ENCODE peak calls at places on chromosomes 3 and 15, in four cellular contexts. F is tibial artery, O is uterus, H is HCT116. U is an unnamed sample. For H3K9me3, the result is how much of the 10 kb centered on the place peaks cover.

GRCh38 chr15:48866141-48866563 is 11.8 kb upstream of the EID1 start:
- DNase-seq in O (peak), H (no peak), F (no peak), U (no peak)

GRCh38 chr3:188262913-188263683 is 109.1 kb downstream of the LPP start:
- DNase-seq in F (peak), H (no peak), O (peak), U (no peak)

GRCh38 chr3:41581700-41582099 is 380.2 kb downstream of the ULK4 start:
- DNase-seq in O (no peak), H (no peak), F (no peak), U (no peak)

GRCh38 chr15:72728821-72729220 is 42.8 kb downstream of the BBS4 start:
- DNase-seq in O (no peak), H (no peak), F (no peak), U (no peak)

GRCh38 chr3:13134166-13134878 is 61.1 kb upstream of the IQSEC1 start:
- DNase-seq in F (peak), O (no peak), H (no peak), U (no peak)

GRCh38 chr15:26098801-26099200 is 235.7 kb upstream of the ATP10A start:
- DNase-seq in O (no peak), F (no peak), H (no peak), U (no peak)

GRCh38 chr3:129651316-129652202 is 45.1 kb upstream of the PLXND1 start:
- DNase-seq in O (peak), F (no peak), H (peak), U (no peak)

GRCh38 chr3:134615743-134616142 is 35.1 kb downstream of the KY start:
- DNase-seq in O (no peak), F (no peak), H (no peak), U (no peak)

GRCh38 chr15:68812596-68813548 is 7.8 kb downstream of the ANP32A start:
- DNase-seq in F (no peak), H (no peak), O (no peak), U (no peak)

GRCh38 chr3:114440700-114441099 is 146.9 kb downstream of the TIGIT start:
- DNase-seq in F (no peak), O (no peak), H (no peak), U (no peak)

GRCh38 chr3:183328164-183328563 is 75.1 kb downstream of the B3GNT5 start:
- DNase-seq in O (no peak), H (no peak), F (no peak), U (no peak)

GRCh38 chr3:54434761-54435160 is 312.4 kb downstream of the CACNA2D3 start:
- DNase-seq in O (no peak), H (no peak), F (no peak), U (no peak)

GRCh38 chr3:133958071-133958806 is 62.6 kb upstream of the RAB6B start:
- DNase-seq in H (no peak), F (no peak), O (no peak), U (no peak)

GRCh38 chr3:187841552-187841951 is 96.3 kb upstream of the BCL6 start:
- DNase-seq in F (no peak), O (no peak), H (no peak), U (no peak)

GRCh38 chr3:112134335-112135124 is 1.5 kb upstream of the GCSAM start:
- DNase-seq in O (no peak), F (no peak), H (no peak), U (no peak)

GRCh38 chr15:93179072-93179471 is 90.1 kb upstream of the RGMA start:
- DNase-seq in O (no peak), H (no peak), F (peak), U (no peak)

GRCh38 chr15:25060472-25060803 is 105.7 kb downstream of the SNRPN start:
- DNase-seq in F (no peak), O (peak), H (no peak), U (no peak)

GRCh38 chr15:25057574-25057973 is 102.8 kb downstream of the SNRPN start:
- DNase-seq in F (no peak), O (no peak), H (no peak), U (no peak)

GRCh38 chr15:25056484-25057429 is 102.0 kb downstream of the SNRPN start:
- DNase-seq in F (no peak), O (no peak), H (no peak), U (no peak)

GRCh38 chr15:25059698-25060471 is 105.1 kb downstream of the SNRPN start:
- DNase-seq in O (peak), H (no peak), F (no peak), U (no peak)

DNA sequence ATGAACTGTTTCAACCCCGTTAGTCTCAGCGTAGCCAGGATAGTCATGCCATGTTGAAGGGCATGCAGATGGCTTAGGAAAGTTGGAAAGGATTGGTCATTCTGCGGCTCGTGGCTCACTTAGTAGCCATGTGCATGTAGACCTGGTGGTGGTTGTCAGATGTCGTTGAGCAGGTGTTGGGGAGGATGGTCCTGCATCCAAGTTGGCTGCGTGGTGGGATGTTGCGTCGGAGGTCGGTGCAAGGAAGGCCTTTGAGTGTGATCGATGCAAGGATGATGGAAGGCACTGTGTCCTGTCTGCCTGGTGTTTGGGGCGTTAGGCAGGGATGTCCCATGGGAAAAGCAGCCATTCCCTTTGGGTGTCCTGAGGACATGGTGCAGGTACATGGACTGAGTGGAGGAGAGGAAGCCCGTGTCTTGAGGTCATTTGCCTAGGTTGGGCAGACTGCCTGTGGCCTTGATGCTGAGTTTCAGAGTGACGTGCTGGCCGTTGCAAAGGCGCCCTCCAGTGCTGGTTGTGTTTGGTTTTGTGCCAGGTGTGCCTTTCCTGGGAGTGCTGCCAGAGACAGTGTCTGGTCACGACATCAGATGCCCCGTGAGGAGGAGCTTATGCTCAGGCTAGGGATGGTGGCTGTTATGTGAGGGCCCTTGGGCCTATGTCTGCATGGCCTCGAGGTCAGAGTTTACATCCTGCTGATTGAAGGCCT is 103.4 kb downstream of the SNRPN start:
- DNase-seq in F (no peak), O (peak), H (no peak), U (no peak)
- H3K9me3 ChIP-seq in F (under half), O (half or more), H (half or more), U (half or more)

DNA sequence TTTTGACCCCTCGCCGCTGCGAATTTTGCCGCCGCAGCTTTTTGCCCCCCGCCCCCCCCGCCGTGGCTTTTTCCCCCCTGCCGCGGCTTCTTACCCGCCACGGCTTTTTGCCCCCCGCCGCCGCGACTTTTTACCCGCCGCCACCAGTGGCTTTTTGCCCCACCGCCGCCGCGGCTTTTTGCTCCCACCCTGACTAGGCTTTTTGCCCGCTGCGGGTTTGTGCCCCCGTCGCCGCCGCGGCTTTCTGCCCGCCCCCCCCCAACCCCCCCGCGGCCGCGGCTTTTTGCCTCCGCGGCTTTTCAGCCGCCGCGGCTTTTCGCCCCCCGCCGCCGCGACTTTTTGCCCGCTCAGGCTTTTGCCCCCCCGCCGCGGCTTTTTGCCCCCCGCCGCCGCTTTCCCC is 598.1 kb downstream of the GOLGA6L6 start:
- DNase-seq in O (no peak), F (no peak), H (no peak), U (no peak)
- H3K9me3 ChIP-seq in O (under half), F (under half), H (under half), U (under half)

GRCh38 chr15:34182942-34183341 is 27.0 kb downstream of the KATNBL1 start:
- DNase-seq in O (no peak), F (no peak), H (no peak), U (no peak)

GRCh38 chr15:34185666-34186065 is 24.2 kb downstream of the KATNBL1 start:
- DNase-seq in O (no peak), F (no peak), H (no peak), U (no peak)

GRCh38 chr15:34188711-34189110 is 21.2 kb downstream of the KATNBL1 start:
- DNase-seq in H (no peak), O (no peak), F (no peak), U (no peak)
- H3K9me3 ChIP-seq in H (under half), O (under half), F (under half), U (under half)

DNA sequence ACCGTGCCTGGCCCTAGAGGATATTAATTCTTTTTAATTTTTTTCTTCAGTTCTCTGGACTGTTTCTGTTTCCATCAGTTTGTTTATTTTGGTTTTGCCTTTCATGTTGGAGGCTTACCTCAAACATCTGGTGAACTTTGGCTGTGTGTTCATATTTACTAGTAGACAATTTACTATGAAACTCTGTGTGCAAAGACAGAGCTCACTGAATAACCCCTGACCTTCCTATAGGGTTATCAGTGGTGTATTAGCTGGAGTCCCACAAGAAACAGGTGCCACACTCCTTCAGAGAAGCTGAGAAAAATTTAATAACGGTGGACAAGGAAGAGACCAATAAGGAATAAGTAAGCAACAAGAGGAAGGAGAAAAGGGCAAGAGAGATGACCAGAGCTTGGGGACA is 28.8 kb upstream of the TRA2B start:
- DNase-seq in H (no peak), F (no peak), O (no peak), U (no peak)
- H3K9me3 ChIP-seq in H (under half), F (under half), O (under half), U (under half)

DNA sequence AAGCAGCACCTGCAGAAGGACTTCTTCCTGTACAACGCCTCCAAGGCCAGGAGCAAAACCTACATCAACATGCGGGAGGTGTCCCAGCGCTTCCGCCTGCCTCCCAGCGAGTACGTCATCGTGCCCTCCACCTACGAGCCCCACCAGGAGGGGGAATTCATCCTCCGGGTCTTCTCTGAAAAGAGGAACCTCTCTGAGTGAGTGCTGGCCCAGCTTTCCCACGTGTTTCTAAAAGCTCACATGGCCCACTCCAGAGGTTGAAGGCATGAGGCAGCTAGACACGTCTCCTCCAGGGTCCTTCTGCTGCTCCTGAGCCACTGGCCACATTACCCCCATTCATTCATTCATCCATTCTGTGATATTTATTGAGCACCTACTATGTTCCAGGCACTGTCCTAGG is 43.5 kb downstream of the CAPN3 start:
- DNase-seq in O (no peak), F (no peak), H (no peak), U (no peak)
- H3K9me3 ChIP-seq in O (under half), F (under half), H (under half), U (under half)

GRCh38 chr3:136186850-136187249 is 9.3 kb downstream of the MSL2 start:
- DNase-seq in F (no peak), O (no peak), H (no peak), U (no peak)

GRCh38 chr3:136187868-136188267 is 8.3 kb downstream of the MSL2 start:
- DNase-seq in O (no peak), F (no peak), H (no peak), U (no peak)

GRCh38 chr3:136189043-136189442 is 7.1 kb downstream of the MSL2 start:
- DNase-seq in F (no peak), H (no peak), O (no peak), U (no peak)

GRCh38 chr3:136184703-136185102 is 11.4 kb downstream of the MSL2 start:
- DNase-seq in H (no peak), O (no peak), F (no peak), U (no peak)

DNA sequence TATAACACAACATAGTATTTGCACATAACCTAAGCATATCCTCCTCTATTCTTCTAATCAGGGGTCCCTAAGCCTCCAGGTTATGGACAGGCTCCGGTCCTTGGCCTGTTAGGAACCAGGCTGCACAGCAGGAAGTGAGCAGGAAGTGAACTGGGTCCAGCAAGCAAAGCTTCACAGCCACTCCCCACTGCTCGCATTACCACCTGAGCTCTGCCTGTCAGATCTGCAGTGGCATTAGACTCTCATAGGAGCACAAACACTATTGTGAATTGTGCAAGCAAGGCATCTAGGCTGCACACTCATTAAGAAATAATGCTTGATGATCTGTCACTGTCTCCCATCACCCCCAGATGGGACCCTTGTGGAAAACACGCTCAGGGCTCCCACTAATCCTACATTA is 9.8 kb downstream of the MSL2 start:
- DNase-seq in O (no peak), H (no peak), F (no peak), U (no peak)
- H3K9me3 ChIP-seq in O (under half), H (under half), F (under half), U (under half)

DNA sequence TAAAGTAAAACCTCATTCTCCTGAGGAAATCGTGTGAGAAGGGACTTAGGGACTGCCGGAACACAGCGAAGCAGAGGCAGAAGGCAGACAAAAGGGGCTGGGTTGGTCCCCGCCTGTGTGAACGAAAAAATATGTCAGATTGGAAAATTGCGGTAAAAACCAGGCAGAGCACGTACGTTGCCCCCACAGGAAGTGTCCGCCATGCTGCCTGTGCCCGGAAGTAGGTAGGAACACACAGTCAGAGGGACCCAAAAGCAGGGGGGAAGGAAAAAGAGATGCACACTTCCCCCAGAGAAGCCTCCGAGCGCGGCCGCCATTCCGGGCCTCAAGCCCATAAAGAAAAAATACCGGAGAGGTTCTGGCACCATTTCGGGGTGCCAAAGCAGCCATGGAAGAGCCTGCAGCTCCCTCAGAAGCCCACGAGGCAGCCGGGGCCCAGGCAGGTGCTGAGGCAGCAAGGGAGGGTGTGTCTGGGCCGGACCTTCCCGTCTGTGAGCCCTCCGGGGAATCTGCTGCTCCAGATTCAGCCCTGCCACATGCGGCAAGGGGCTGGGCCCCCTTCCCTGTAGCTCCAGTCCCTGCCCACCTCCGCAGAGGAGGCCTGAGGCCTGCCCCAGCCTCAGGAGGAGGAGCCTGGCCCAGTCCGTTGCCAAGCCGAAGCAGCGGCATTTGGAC is at the start of gene MKRN3:
- DNase-seq in O (no peak), F (no peak), H (peak), U (no peak)
- H3K9me3 ChIP-seq in O (under half), F (under half), H (under half), U (under half)

GRCh38 chr3:151614-152189 is 44.9 kb upstream of the CHL1 start:
- DNase-seq in O (no peak), F (no peak), H (no peak), U (no peak)
- H3K9me3 ChIP-seq in O (under half), F (under half), H (under half), U (under half)

GRCh38 chr15:94970096-94970495 is 738.7 kb downstream of the MCTP2 start:
- DNase-seq in O (no peak), F (no peak), H (no peak), U (no peak)

GRCh38 chr15:94968133-94968532 is 736.8 kb downstream of the MCTP2 start:
- DNase-seq in F (no peak), O (no peak), H (no peak), U (no peak)

GRCh38 chr15:94970831-94971230 is 739.5 kb downstream of the MCTP2 start:
- DNase-seq in F (no peak), O (no peak), H (no peak), U (no peak)

GRCh38 chr15:94972314-94972713 is 741.0 kb downstream of the MCTP2 start:
- DNase-seq in F (no peak), H (no peak), O (no peak), U (no peak)
- H3K9me3 ChIP-seq in F (under half), H (under half), O (under half), U (under half)

U was measured in T-helper 17 cell.